ENCODE peak calls at places on chromosomes 11 and 22, in nine cellular contexts. W is Peyer's patch, C is left lobe of liver, P is A172, U is iris pigment epithelial cell, D is NCI-H2081, M is esophagus squamous epithelium, J is head of caudate nucleus, G is cardiac fibroblast. X is an unnamed sample.
A peak's percentile ranks its signal among the peaks of the same experiment; 100 is the strongest.

GRCh38 chr22:35638408-35638807 is 9.8 kb upstream of the APOL6 start:
- DNase-seq in W (no peak), C (peak; percentile 71), P (no peak), U (no peak), D (no peak), M (no peak), J (peak; percentile 47), G (peak; percentile 76), X (no peak)

GRCh38 chr11:70882716-70883085 is 369.7 kb downstream of the SHANK2 start:
- DNase-seq in W (no peak), C (no peak), P (no peak), U (no peak), D (no peak), M (no peak), J (no peak), G (no peak), X (no peak)

GRCh38 chr22:42697542-42698013 is 23.1 kb downstream of the A4GALT start:
- DNase-seq in W (no peak), C (no peak), P (peak; percentile 84), U (peak; percentile 80), D (no peak), M (no peak), J (no peak), G (peak; percentile 89), X (peak; percentile 85)

GRCh38 chr11:47163198-47163597 is 13.5 kb downstream of the ARFGAP2 start:
- DNase-seq in W (no peak), C (no peak), P (no peak), U (no peak), D (no peak), M (no peak), J (no peak), G (no peak), X (no peak)

GRCh38 chr11:9858822-9859221 is 194.9 kb downstream of the SWAP70 start:
- DNase-seq in W (no peak), C (no peak), P (peak; percentile 50), U (peak; percentile 59), D (peak; percentile 1), M (no peak), J (no peak), G (peak; percentile 51), X (no peak)

GRCh38 chr11:44600739-44601416 is 35.4 kb downstream of the CD82 start:
- DNase-seq in W (no peak), C (no peak), P (peak; percentile 63), U (no peak), D (no peak), M (no peak), J (peak; percentile 40), G (peak; percentile 28), X (no peak)

GRCh38 chr11:91248199-91248807 is 976.3 kb upstream of the FAT3 start:
- DNase-seq in W (no peak), C (no peak), P (peak; percentile 10), U (peak; percentile 37), D (peak; percentile 51), M (no peak), J (peak; percentile 64), G (peak; percentile 73), X (no peak)

GRCh38 chr11:62104816-62105610 is 18.8 kb upstream of the INCENP start:
- DNase-seq in W (no peak), C (no peak), P (no peak), U (peak; percentile 57), D (no peak), M (no peak), J (no peak), G (peak; percentile 90), X (no peak)

GRCh38 chr11:12698049-12698448 is 23.8 kb downstream of the TEAD1 start:
- DNase-seq in W (no peak), C (no peak), P (no peak), U (no peak), D (no peak), M (no peak), J (no peak), G (no peak), X (no peak)

GRCh38 chr11:84800755-84801346 is 826.3 kb downstream of the DLG2 start:
- DNase-seq in W (no peak), C (no peak), P (peak; percentile 31), U (peak; percentile 57), D (no peak), M (no peak), J (no peak), G (peak; percentile 71), X (peak; percentile 13)

GRCh38 chr11:70270877-70271634 is 566 bp downstream of the PPFIA1 start:
- DNase-seq in W (peak; percentile 73), C (peak; percentile 58), P (peak; percentile 38), U (peak; percentile 53), D (peak; percentile 16), M (no peak), J (peak; percentile 34), G (peak; percentile 56), X (no peak)

GRCh38 chr11:87421422-87421821 is 383.7 kb downstream of the TMEM135 start:
- DNase-seq in W (no peak), C (no peak), P (peak; percentile 81), U (peak; percentile 83), D (peak; percentile 65), M (no peak), J (peak; percentile 45), G (peak; percentile 92), X (no peak)

GRCh38 chr11:120225372-120225909 is 14.5 kb upstream of the POU2F3 start:
- DNase-seq in W (no peak), C (no peak), P (peak; percentile 57), U (no peak), D (no peak), M (no peak), J (no peak), G (no peak), X (no peak)

GRCh38 chr11:65036931-65037330 is 4.1 kb upstream of the SAC3D1 start:
- DNase-seq in W (no peak), C (peak; percentile 83), P (peak; percentile 35), U (no peak), D (no peak), M (no peak), J (peak; percentile 80), G (no peak), X (no peak)

GRCh38 chr22:24423519-24424000 is 3.8 kb upstream of the ADORA2A start:
- DNase-seq in W (peak; percentile 78), C (peak; percentile 76), P (no peak), U (no peak), D (no peak), M (no peak), J (peak; percentile 56), G (peak; percentile 40), X (peak; percentile 65)

GRCh38 chr22:45579306-45579705 is 76.6 kb downstream of the FBLN1 start:
- DNase-seq in W (peak; percentile 30), C (no peak), P (no peak), U (no peak), D (no peak), M (no peak), J (no peak), G (no peak), X (no peak)

GRCh38 chr11:44315947-44316387 is 6.0 kb upstream of the ALX4 start:
- DNase-seq in W (peak; percentile 37), C (no peak), P (no peak), U (peak; percentile 37), D (no peak), M (no peak), J (no peak), G (peak; percentile 41), X (no peak)

GRCh38 chr11:94302806-94303205 is 1.6 kb upstream of the IZUMO1R start:
- DNase-seq in W (no peak), C (no peak), P (no peak), U (no peak), D (no peak), M (no peak), J (no peak), G (no peak), X (no peak)

GRCh38 chr22:40819741-40820140 is 595 bp upstream of the SLC25A17 start:
- DNase-seq in W (no peak), C (no peak), P (peak; percentile 19), U (peak; percentile 44), D (no peak), M (no peak), J (no peak), G (peak; percentile 52), X (no peak)

GRCh38 chr11:126191379-126192073 is 19.9 kb downstream of the RPUSD4 start:
- DNase-seq in W (no peak), C (no peak), P (no peak), U (no peak), D (no peak), M (no peak), J (no peak), G (no peak), X (no peak)

GRCh38 chr11:76666408-76666807 is 4.1 kb downstream of the LRRC32 start:
- DNase-seq in W (peak; percentile 50), C (no peak), P (no peak), U (peak; percentile 55), D (no peak), M (no peak), J (no peak), G (peak; percentile 69), X (no peak)

GRCh38 chr11:92670293-92670890 is 299.1 kb upstream of the MTNR1B start:
- DNase-seq in W (no peak), C (no peak), P (no peak), U (no peak), D (no peak), M (no peak), J (no peak), G (no peak), X (no peak)

GRCh38 chr11:15947681-15948648 is 408.4 kb downstream of the SOX6 start:
- DNase-seq in W (no peak), C (peak; percentile 93), P (no peak), U (no peak), D (no peak), M (no peak), J (no peak), G (no peak), X (no peak)

GRCh38 chr11:99865951-99866350 is 821.1 kb upstream of the ARHGAP42 start:
- DNase-seq in W (no peak), C (no peak), P (no peak), U (peak; percentile 2), D (no peak), M (no peak), J (no peak), G (peak; percentile 1), X (no peak)